ENCODE peak calls at places on chromosomes 6 and 20, in eight cellular contexts. I is transverse colon, F is BJ, A is NB4, S is SK-N-MC, P is choroid plexus epithelial cell, Y is cardiac fibroblast, W is neural progenitor cell. E is an unnamed sample.

GRCh38 chr20:32570401-32571190 is 14.5 kb downstream of the NOL4L start:
- DNase-seq in W (no peak), P (peak; percentile 93), F (no peak), S (no peak), Y (no peak), I (no peak), A (peak; percentile 79), E (no peak)

GRCh38 chr20:38157635-38158495 is 7.2 kb downstream of the TGM2 start:
- DNase-seq in Y (peak; percentile 26), S (no peak), W (no peak), I (no peak), F (no peak), P (no peak), A (no peak), E (no peak)

GRCh38 chr20:20360464-20360863 is 7.4 kb upstream of the INSM1 start:
- DNase-seq in A (peak; percentile 70), F (peak; percentile 5), W (peak; percentile 76), P (peak; percentile 85), I (peak; percentile 54), S (peak; percentile 14), Y (peak; percentile 76), E (peak; percentile 27)

GRCh38 chr20:46311039-46311650 is 2.8 kb upstream of the CDH22 start:
- DNase-seq in I (no peak), S (no peak), W (no peak), F (no peak), P (no peak), A (peak; percentile 27), Y (no peak), E (no peak)

GRCh38 chr6:12545837-12546658 is 170.5 kb upstream of the PHACTR1 start:
- DNase-seq in A (no peak), Y (peak; percentile 79), I (no peak), W (no peak), P (peak; percentile 68), F (peak; percentile 37), S (no peak), E (peak; percentile 31)

GRCh38 chr6:21109421-21110178 is 484.0 kb upstream of the SOX4 start:
- DNase-seq in A (no peak), W (no peak), S (no peak), F (peak; percentile 68), I (no peak), P (peak; percentile 64), Y (peak; percentile 70), E (peak; percentile 25)

GRCh38 chr20:5510446-5510845 is 193.7 kb upstream of the PROKR2 start:
- DNase-seq in F (no peak), Y (no peak), S (no peak), I (no peak), P (peak; percentile 14), A (peak; percentile 26), W (peak; percentile 82), E (no peak)

GRCh38 chr6:111980168-111980567 is 73.7 kb upstream of the CCN6 start:
- DNase-seq in P (peak; percentile 79), A (no peak), Y (peak; percentile 57), F (no peak), S (no peak), I (no peak), W (no peak), E (no peak)

GRCh38 chr20:41654292-41654691 is 36.1 kb upstream of the CHD6 start:
- DNase-seq in I (no peak), F (no peak), P (no peak), S (no peak), Y (no peak), A (no peak), W (no peak), E (no peak)

GRCh38 chr6:131792091-131792496 is 15.7 kb upstream of the ENPP1 start:
- DNase-seq in I (no peak), P (no peak), S (no peak), W (peak; percentile 52), Y (peak; percentile 44), F (no peak), A (no peak), E (no peak)

GRCh38 chr20:40110241-40110910 is 578.7 kb downstream of the MAFB start:
- DNase-seq in P (no peak), S (no peak), Y (no peak), F (no peak), W (no peak), A (no peak), I (no peak), E (no peak)

GRCh38 chr6:43101497-43101896 is 25.4 kb downstream of the PTK7 start:
- DNase-seq in A (no peak), S (no peak), W (no peak), P (no peak), I (no peak), Y (no peak), F (no peak), E (no peak)

GRCh38 chr20:59636791-59637370 is 32.5 kb downstream of the PHACTR3 start:
- DNase-seq in Y (no peak), S (no peak), P (no peak), A (no peak), W (no peak), I (no peak), F (no peak), E (no peak)

GRCh38 chr6:133815313-133815712 is 73.6 kb upstream of the TCF21 start:
- DNase-seq in S (no peak), P (no peak), F (no peak), Y (no peak), W (no peak), A (no peak), I (no peak), E (no peak)

GRCh38 chr20:17556842-17557674 is 12.8 kb upstream of the DSTN start:
- DNase-seq in W (no peak), S (no peak), Y (no peak), P (no peak), I (peak; percentile 73), F (no peak), A (no peak), E (no peak)
- H3K4me3 ChIP-seq in W (no peak overlapping the region), S (no peak overlapping the region), Y (no peak overlapping the region), P (no peak overlapping the region), I (no peak overlapping the region), F (no peak overlapping the region), A (no peak overlapping the region), E (no peak overlapping the region)

GRCh38 chr6:41049548-41049947 is 3.5 kb upstream of the APOBEC2 start:
- DNase-seq in F (no peak), P (no peak), W (peak; percentile 39), I (no peak), Y (no peak), A (no peak), S (no peak), E (no peak)

GRCh38 chr6:41051873-41052272 is 1.1 kb upstream of the APOBEC2 start:
- DNase-seq in P (no peak), A (peak; percentile 66), W (no peak), S (no peak), Y (no peak), I (no peak), F (no peak), E (no peak)

GRCh38 chr6:41055149-41055548 is 2.1 kb downstream of the APOBEC2 start:
- DNase-seq in I (no peak), F (no peak), Y (no peak), S (no peak), P (no peak), A (no peak), W (no peak), E (no peak)

GRCh38 chr6:41049955-41050354 is 3.0 kb upstream of the APOBEC2 start:
- DNase-seq in P (no peak), F (no peak), W (no peak), S (no peak), I (no peak), Y (no peak), A (no peak), E (no peak)

GRCh38 chr6:41053056-41053455 is at the start of gene APOBEC2:
- DNase-seq in S (no peak), Y (no peak), I (no peak), W (peak; percentile 17), A (no peak), F (no peak), P (no peak), E (no peak)
- H3K4me3 ChIP-seq in S (no peak within 1 kb of the TSS), Y (no peak within 1 kb of the TSS), I (no peak within 1 kb of the TSS), W (no peak within 1 kb of the TSS), A (no peak within 1 kb of the TSS), F (no peak within 1 kb of the TSS), P (no peak within 1 kb of the TSS), E (no peak within 1 kb of the TSS)

GRCh38 chr6:31356216-31356945 is 598 bp downstream of the HLA-B start:
- DNase-seq in I (peak; percentile 64), A (peak; percentile 25), S (no peak), P (peak; percentile 19), F (no peak), Y (peak; percentile 36), W (peak; percentile 36), E (no peak)

GRCh38 chr6:31353508-31353907 is 3.5 kb downstream of the HLA-B start:
- DNase-seq in P (no peak), F (no peak), I (no peak), S (no peak), W (no peak), A (no peak), Y (no peak), E (no peak)

GRCh38 chr6:31354248-31354647 is 2.7 kb downstream of the HLA-B start:
- DNase-seq in A (no peak), Y (no peak), F (no peak), P (no peak), S (no peak), I (no peak), W (no peak), E (no peak)

GRCh38 chr6:31355540-31355988 is 1.4 kb downstream of the HLA-B start:
- DNase-seq in Y (no peak), W (no peak), I (no peak), F (no peak), A (no peak), S (no peak), P (no peak), E (no peak)

DNA sequence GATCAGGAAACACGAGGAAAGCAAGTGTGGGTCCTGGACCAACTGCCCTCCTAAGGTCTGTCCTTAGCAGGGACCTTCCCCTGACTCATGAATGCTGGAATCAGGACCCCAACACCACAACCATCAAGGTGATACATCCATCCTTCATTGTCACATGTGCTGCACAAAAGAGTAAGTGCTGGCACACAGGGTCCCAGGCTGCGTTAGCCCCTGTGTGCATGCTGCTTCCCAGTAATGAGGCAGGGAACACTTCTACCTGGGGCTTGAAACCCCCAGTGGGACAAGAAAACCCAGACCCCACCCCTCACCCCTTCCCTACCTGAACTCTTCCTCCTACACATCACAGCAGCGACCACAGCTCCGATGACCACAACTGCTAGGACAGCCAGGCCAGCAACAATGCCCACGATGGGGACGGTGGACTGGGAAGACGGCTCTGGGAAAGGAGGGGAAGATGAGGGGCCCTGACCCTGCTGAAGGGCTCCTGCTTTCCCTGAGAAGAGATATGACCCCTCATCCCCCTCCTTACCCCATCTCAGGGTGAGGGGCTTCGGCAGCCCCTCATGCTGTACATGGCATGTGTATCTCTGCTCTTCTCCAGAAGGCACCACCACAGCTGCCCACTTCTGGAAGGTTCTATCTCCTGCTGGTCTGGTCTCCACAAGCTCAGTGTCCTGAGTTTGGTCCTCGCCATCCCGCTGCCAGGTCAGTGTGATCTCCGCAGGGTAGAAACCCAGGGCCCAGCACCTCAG is 2.0 kb downstream of the HLA-B start:
- DNase-seq in I (no peak), A (no peak), Y (no peak), S (no peak), W (no peak), P (no peak), F (no peak), E (no peak)
- H3K4me3 ChIP-seq in I (peak overlapping the region; percentile 92), A (no peak overlapping the region), Y (peak overlapping the region; percentile 75), S (no peak overlapping the region), W (no peak overlapping the region), P (no peak overlapping the region), F (no peak overlapping the region), E (no peak overlapping the region)

DNA sequence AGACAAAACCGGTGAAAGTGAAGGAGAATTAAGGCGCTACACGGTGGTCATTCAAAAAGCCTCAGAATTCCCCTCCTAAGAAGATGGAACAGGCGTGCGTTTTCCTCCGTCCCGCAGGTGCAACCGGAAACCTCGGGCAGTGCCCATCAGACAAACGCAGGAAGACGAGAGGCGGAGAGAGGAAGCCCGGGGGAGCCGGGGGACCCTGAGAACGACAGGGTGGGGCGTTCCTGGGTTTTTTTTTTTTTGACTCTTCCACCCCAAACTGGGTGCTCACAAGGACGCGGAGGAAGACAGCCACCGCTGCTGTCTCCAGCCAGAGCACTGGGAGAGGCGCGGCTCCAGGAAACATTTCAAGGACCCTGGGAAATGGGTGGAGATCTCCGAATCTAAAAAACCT is 25.4 kb downstream of the TTLL2 start:
- DNase-seq in F (no peak), Y (no peak), I (no peak), A (no peak), S (no peak), P (no peak), W (peak; percentile 25), E (no peak)
- H3K4me3 ChIP-seq in F (no peak overlapping the region), Y (no peak overlapping the region), I (peak overlapping the region; percentile 54), A (no peak overlapping the region), S (peak overlapping the region; percentile 92), P (no peak overlapping the region), W (peak overlapping the region; percentile 44), E (no peak overlapping the region)

E was measured in skeletal muscle cell.